ENCODE peak calls at places on chromosomes 4 and X, in ten cellular contexts. One of them, this sample, is unnamed.

GRCh38 chrX:132467029-132467428 is 21.8 kb downstream of the MBNL3 start:
- DNase-seq in heart right ventricle: no peak
- DNase-seq in ovary: no peak
- DNase-seq in osteoblast: no peak
- DNase-seq in dorsolateral prefrontal cortex: no peak
- DNase-seq in HCT116: no peak
- DNase-seq in keratinocyte: no peak
- DNase-seq in CD4-positive, alpha-beta memory T cell: no peak
- DNase-seq in stomach: no peak
- DNase-seq in A549: no peak
- DNase-seq in this sample: no peak

GRCh38 chr4:40576651-40577480 is 52.8 kb downstream of the RBM47 start:
- DNase-seq in heart right ventricle: peak
- DNase-seq in ovary: peak
- DNase-seq in osteoblast: peak
- DNase-seq in dorsolateral prefrontal cortex: peak
- DNase-seq in HCT116: peak
- DNase-seq in keratinocyte: peak
- DNase-seq in CD4-positive, alpha-beta memory T cell: no peak
- DNase-seq in stomach: peak
- DNase-seq in A549: peak
- DNase-seq in this sample: no peak

GRCh38 chr4:19700951-19701350 is 550.8 kb upstream of the SLIT2 start:
- DNase-seq in heart right ventricle: no peak
- DNase-seq in ovary: no peak
- DNase-seq in osteoblast: no peak
- DNase-seq in dorsolateral prefrontal cortex: no peak
- DNase-seq in HCT116: no peak
- DNase-seq in keratinocyte: no peak
- DNase-seq in CD4-positive, alpha-beta memory T cell: no peak
- DNase-seq in stomach: no peak
- DNase-seq in A549: no peak
- DNase-seq in this sample: peak

GRCh38 chr4:132818091-132818490 is 331.0 kb upstream of the PCDH10 start:
- DNase-seq in heart right ventricle: no peak
- DNase-seq in ovary: no peak
- DNase-seq in osteoblast: no peak
- DNase-seq in dorsolateral prefrontal cortex: no peak
- DNase-seq in HCT116: no peak
- DNase-seq in keratinocyte: no peak
- DNase-seq in CD4-positive, alpha-beta memory T cell: no peak
- DNase-seq in stomach: no peak
- DNase-seq in A549: no peak
- DNase-seq in this sample: peak

GRCh38 chr4:144338834-144339233 is 198.3 kb upstream of the GYPA start:
- DNase-seq in heart right ventricle: no peak
- DNase-seq in ovary: no peak
- DNase-seq in osteoblast: no peak
- DNase-seq in dorsolateral prefrontal cortex: no peak
- DNase-seq in HCT116: no peak
- DNase-seq in keratinocyte: no peak
- DNase-seq in CD4-positive, alpha-beta memory T cell: no peak
- DNase-seq in stomach: no peak
- DNase-seq in A549: no peak
- DNase-seq in this sample: no peak

GRCh38 chr4:25112349-25113008 is 47.8 kb downstream of the SEPSECS start:
- DNase-seq in heart right ventricle: no peak
- DNase-seq in ovary: no peak
- DNase-seq in osteoblast: peak
- DNase-seq in dorsolateral prefrontal cortex: no peak
- DNase-seq in HCT116: no peak
- DNase-seq in keratinocyte: no peak
- DNase-seq in CD4-positive, alpha-beta memory T cell: no peak
- DNase-seq in stomach: no peak
- DNase-seq in A549: no peak
- DNase-seq in this sample: no peak

GRCh38 chr4:85018983-85019382 is 52.5 kb upstream of the WDFY3 start:
- DNase-seq in heart right ventricle: no peak
- DNase-seq in ovary: no peak
- DNase-seq in osteoblast: no peak
- DNase-seq in dorsolateral prefrontal cortex: no peak
- DNase-seq in HCT116: no peak
- DNase-seq in keratinocyte: no peak
- DNase-seq in CD4-positive, alpha-beta memory T cell: no peak
- DNase-seq in stomach: no peak
- DNase-seq in A549: no peak
- DNase-seq in this sample: no peak

GRCh38 chrX:69546417-69546816 is 42.3 kb downstream of the NALF2 start:
- DNase-seq in heart right ventricle: no peak
- DNase-seq in ovary: no peak
- DNase-seq in osteoblast: no peak
- DNase-seq in dorsolateral prefrontal cortex: no peak
- DNase-seq in HCT116: no peak
- DNase-seq in keratinocyte: no peak
- DNase-seq in CD4-positive, alpha-beta memory T cell: no peak
- DNase-seq in stomach: no peak
- DNase-seq in A549: no peak
- DNase-seq in this sample: no peak

GRCh38 chr4:111639876-111640275 is 505.4 kb upstream of the FAM241A start:
- DNase-seq in heart right ventricle: no peak
- DNase-seq in ovary: no peak
- DNase-seq in osteoblast: no peak
- DNase-seq in dorsolateral prefrontal cortex: no peak
- DNase-seq in HCT116: no peak
- DNase-seq in keratinocyte: no peak
- DNase-seq in CD4-positive, alpha-beta memory T cell: no peak
- DNase-seq in stomach: no peak
- DNase-seq in A549: no peak
- DNase-seq in this sample: peak

GRCh38 chrX:146154191-146154590 is 336.6 kb downstream of the SLITRK2 start:
- DNase-seq in heart right ventricle: no peak
- DNase-seq in ovary: no peak
- DNase-seq in osteoblast: no peak
- DNase-seq in dorsolateral prefrontal cortex: no peak
- DNase-seq in HCT116: no peak
- DNase-seq in keratinocyte: no peak
- DNase-seq in CD4-positive, alpha-beta memory T cell: no peak
- DNase-seq in stomach: peak
- DNase-seq in A549: no peak
- DNase-seq in this sample: no peak

GRCh38 chr4:152571296-152571695 is 35.4 kb upstream of the FBXW7 start:
- DNase-seq in heart right ventricle: no peak
- DNase-seq in ovary: no peak
- DNase-seq in osteoblast: no peak
- DNase-seq in dorsolateral prefrontal cortex: no peak
- DNase-seq in HCT116: no peak
- DNase-seq in keratinocyte: no peak
- DNase-seq in CD4-positive, alpha-beta memory T cell: no peak
- DNase-seq in stomach: no peak
- DNase-seq in A549: no peak
- DNase-seq in this sample: no peak
- H3K27ac ChIP-seq in heart right ventricle: no peak
- H3K27ac ChIP-seq in ovary: no peak
- H3K27ac ChIP-seq in osteoblast: no peak
- H3K27ac ChIP-seq in dorsolateral prefrontal cortex: no peak
- H3K27ac ChIP-seq in HCT116: no peak
- H3K27ac ChIP-seq in keratinocyte: no peak
- H3K27ac ChIP-seq in CD4-positive, alpha-beta memory T cell: no peak
- H3K27ac ChIP-seq in stomach: no peak
- H3K27ac ChIP-seq in A549: no peak
- H3K27ac ChIP-seq in this sample: no peak

GRCh38 chr4:169250796-169251195 is 20.0 kb downstream of the SH3RF1 start:
- DNase-seq in heart right ventricle: no peak
- DNase-seq in ovary: no peak
- DNase-seq in osteoblast: no peak
- DNase-seq in dorsolateral prefrontal cortex: no peak
- DNase-seq in HCT116: no peak
- DNase-seq in keratinocyte: no peak
- DNase-seq in CD4-positive, alpha-beta memory T cell: no peak
- DNase-seq in stomach: no peak
- DNase-seq in A549: no peak
- DNase-seq in this sample: no peak
- H3K27ac ChIP-seq in heart right ventricle: no peak
- H3K27ac ChIP-seq in ovary: no peak
- H3K27ac ChIP-seq in osteoblast: peak
- H3K27ac ChIP-seq in dorsolateral prefrontal cortex: no peak
- H3K27ac ChIP-seq in HCT116: peak
- H3K27ac ChIP-seq in keratinocyte: peak
- H3K27ac ChIP-seq in CD4-positive, alpha-beta memory T cell: no peak
- H3K27ac ChIP-seq in stomach: peak
- H3K27ac ChIP-seq in A549: peak
- H3K27ac ChIP-seq in this sample: no peak

GRCh38 chr4:112655270-112655669 is 18.3 kb downstream of the LARP7 start:
- DNase-seq in heart right ventricle: no peak
- DNase-seq in ovary: no peak
- DNase-seq in osteoblast: no peak
- DNase-seq in dorsolateral prefrontal cortex: no peak
- DNase-seq in HCT116: no peak
- DNase-seq in keratinocyte: no peak
- DNase-seq in CD4-positive, alpha-beta memory T cell: no peak
- DNase-seq in stomach: no peak
- DNase-seq in A549: no peak
- DNase-seq in this sample: no peak
- H3K27ac ChIP-seq in heart right ventricle: no peak
- H3K27ac ChIP-seq in ovary: no peak
- H3K27ac ChIP-seq in osteoblast: no peak
- H3K27ac ChIP-seq in dorsolateral prefrontal cortex: no peak
- H3K27ac ChIP-seq in HCT116: no peak
- H3K27ac ChIP-seq in keratinocyte: no peak
- H3K27ac ChIP-seq in CD4-positive, alpha-beta memory T cell: no peak
- H3K27ac ChIP-seq in stomach: no peak
- H3K27ac ChIP-seq in A549: no peak
- H3K27ac ChIP-seq in this sample: no peak

GRCh38 chrX:74179071-74179470 is 124.9 kb upstream of the ZCCHC13 start:
- DNase-seq in heart right ventricle: no peak
- DNase-seq in ovary: no peak
- DNase-seq in osteoblast: peak
- DNase-seq in dorsolateral prefrontal cortex: no peak
- DNase-seq in HCT116: no peak
- DNase-seq in keratinocyte: no peak
- DNase-seq in CD4-positive, alpha-beta memory T cell: no peak
- DNase-seq in stomach: no peak
- DNase-seq in A549: no peak
- DNase-seq in this sample: peak
- H3K27ac ChIP-seq in heart right ventricle: no peak
- H3K27ac ChIP-seq in ovary: no peak
- H3K27ac ChIP-seq in osteoblast: no peak
- H3K27ac ChIP-seq in dorsolateral prefrontal cortex: no peak
- H3K27ac ChIP-seq in HCT116: no peak
- H3K27ac ChIP-seq in keratinocyte: no peak
- H3K27ac ChIP-seq in CD4-positive, alpha-beta memory T cell: no peak
- H3K27ac ChIP-seq in stomach: no peak
- H3K27ac ChIP-seq in A549: peak
- H3K27ac ChIP-seq in this sample: no peak

DNA sequence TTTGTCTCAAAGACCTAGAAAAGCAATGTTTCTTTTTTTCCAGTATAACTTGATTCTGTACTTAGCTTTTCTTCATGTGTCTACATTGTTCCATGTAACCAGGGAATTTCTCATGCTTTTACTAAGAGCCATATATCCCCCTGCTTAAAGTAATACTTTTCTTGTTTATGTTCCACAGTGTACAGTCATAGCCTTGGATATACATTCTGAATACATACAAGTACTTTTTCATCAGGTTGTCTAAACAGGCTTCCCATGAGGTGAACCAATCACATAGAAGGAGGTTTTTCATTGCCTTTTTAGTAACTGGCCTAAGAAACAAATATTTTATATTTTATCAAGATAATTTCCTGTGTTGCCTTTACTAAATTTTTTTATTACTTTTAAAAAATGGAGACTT is 52.8 kb downstream of the SLC2A9 start:
- DNase-seq in heart right ventricle: no peak
- DNase-seq in ovary: no peak
- DNase-seq in osteoblast: no peak
- DNase-seq in dorsolateral prefrontal cortex: no peak
- DNase-seq in HCT116: no peak
- DNase-seq in keratinocyte: no peak
- DNase-seq in CD4-positive, alpha-beta memory T cell: no peak
- DNase-seq in stomach: no peak
- DNase-seq in A549: no peak
- DNase-seq in this sample: no peak
- H3K27ac ChIP-seq in heart right ventricle: no peak
- H3K27ac ChIP-seq in ovary: no peak
- H3K27ac ChIP-seq in osteoblast: no peak
- H3K27ac ChIP-seq in dorsolateral prefrontal cortex: no peak
- H3K27ac ChIP-seq in HCT116: no peak
- H3K27ac ChIP-seq in keratinocyte: no peak
- H3K27ac ChIP-seq in CD4-positive, alpha-beta memory T cell: no peak
- H3K27ac ChIP-seq in stomach: no peak
- H3K27ac ChIP-seq in A549: no peak
- H3K27ac ChIP-seq in this sample: no peak

This sample was measured in A673.